ENCODE peak calls at places on chromosomes 7 and 10, in eight cellular contexts. I is stimulated activated CD4-positive, alpha-beta T cell treated with anti-CD3 and anti-CD28 coated beads, Interleukin-1b, Interleukin-23, amount 100 ng/mL, for 4 hours; P is uterus; W is fibroblast of lung; L is activated CD4-positive, alpha-beta T cell treated with anti-CD3 and anti-CD28 coated beads for 24 hours; R is transverse colon; Z is ureter; K is mesendoderm. O is an unnamed sample.

GRCh38 chr10:83108565-83109333 is 1030.6 kb upstream of the GHITM start:
- DNase-seq in W (no peak), P (no peak), I (no peak), K (no peak), L (no peak), Z (no peak), R (no peak), O (peak; percentile 51)

GRCh38 chr10:104127411-104127810 is 5.4 kb downstream of the SFR1 start:
- DNase-seq in P (no peak), L (no peak), R (no peak), W (no peak), Z (no peak), K (peak; percentile 78), I (peak; percentile 0), O (no peak)

GRCh38 chr10:80100861-80101695 is 22.6 kb downstream of the TMEM254 start:
- DNase-seq in Z (peak; percentile 50), P (no peak), I (no peak), R (no peak), L (no peak), W (no peak), K (peak; percentile 37), O (no peak)

GRCh38 chr7:157306836-157307533 is 29.8 kb upstream of the DNAJB6 start:
- DNase-seq in Z (no peak), I (no peak), W (no peak), R (no peak), P (no peak), L (no peak), K (peak; percentile 68), O (no peak)

GRCh38 chr10:90138844-90139243 is 437.5 kb downstream of the KIF20B start:
- DNase-seq in W (peak; percentile 36), R (no peak), I (no peak), Z (no peak), L (no peak), K (peak; percentile 59), P (no peak), O (no peak)

GRCh38 chr10:32577448-32577847 is 131.5 kb downstream of the CCDC7 start:
- DNase-seq in W (no peak), I (no peak), R (no peak), P (no peak), K (peak; percentile 33), L (no peak), Z (no peak), O (no peak)

GRCh38 chr7:414681-415560 is 104.7 kb downstream of the PDGFA start:
- DNase-seq in I (no peak), Z (no peak), W (no peak), K (no peak), L (no peak), R (no peak), P (no peak), O (peak; percentile 67)

GRCh38 chr7:110568388-110568787 is 522.5 kb upstream of the LRRN3 start:
- DNase-seq in Z (no peak), K (no peak), L (no peak), R (no peak), W (no peak), P (no peak), I (no peak), O (no peak)

GRCh38 chr7:137933270-137934017 is 68.4 kb downstream of the CREB3L2 start:
- DNase-seq in K (peak; percentile 72), W (peak; percentile 73), L (no peak), Z (no peak), I (no peak), R (no peak), P (peak; percentile 73), O (no peak)